ENCODE peak calls at places on chromosomes 7 and 10, in four cellular contexts. E, L, N and A are unnamed samples.

GRCh38 chr7:132211971-132212370 is 364.3 kb downstream of the PLXNA4 start:
- DNase-seq in E (no peak), L (no peak), N (no peak), A (no peak)

GRCh38 chr10:63554666-63555065 is 33.5 kb downstream of the REEP3 start:
- DNase-seq in E (peak), L (peak), N (peak), A (peak)

GRCh38 chr10:127300868-127301321 is 104.5 kb upstream of the INSYN2A start:
- DNase-seq in E (no peak), L (no peak), N (no peak), A (no peak)

GRCh38 chr7:16524332-16524731 is 2.3 kb upstream of the LRRC72 start:
- DNase-seq in E (no peak), L (peak), N (no peak), A (no peak)

GRCh38 chr10:96833220-96834001 is 1.3 kb downstream of the LCOR start:
- DNase-seq in E (peak), L (peak), N (peak), A (peak)

GRCh38 chr10:91944880-91945630 is 21.5 kb downstream of the BTAF1 start:
- DNase-seq in E (peak), L (peak), N (peak), A (peak)

GRCh38 chr10:116620423-116621400 is at the start of gene PNLIPRP2:
- DNase-seq in E (no peak), L (no peak), N (no peak), A (no peak)

GRCh38 chr10:79202188-79203013 is 133.6 kb downstream of the ZMIZ1 start:
- DNase-seq in E (peak), L (peak), N (peak), A (peak)

GRCh38 chr10:133307776-133308430 is 769 bp downstream of the TUBGCP2 start:
- DNase-seq in E (peak), L (peak), N (peak), A (peak)

GRCh38 chr10:129740532-129741279 is 223.4 kb downstream of the EBF3 start:
- DNase-seq in E (no peak), L (no peak), N (no peak), A (peak)

GRCh38 chr10:99523251-99523773 is 9.4 kb upstream of the NKX2-3 start:
- DNase-seq in E (no peak), L (no peak), N (no peak), A (no peak)

GRCh38 chr10:126090911-126091728 is 194.8 kb downstream of the FANK1 start:
- DNase-seq in E (peak), L (peak), N (peak), A (peak)

GRCh38 chr10:92696606-92697383 is 7.0 kb downstream of the HHEX start:
- DNase-seq in E (no peak), L (no peak), N (peak), A (no peak)

GRCh38 chr10:80104066-80104926 is 25.8 kb downstream of the TMEM254 start:
- DNase-seq in E (peak), L (no peak), N (peak), A (peak)

GRCh38 chr7:95139922-95140321 is 184.4 kb downstream of the PON1 start:
- DNase-seq in E (no peak), L (no peak), N (no peak), A (no peak)

GRCh38 chr10:98446121-98446655 is 547 bp downstream of the HPS1 start:
- DNase-seq in E (peak), L (peak), N (peak), A (peak)

GRCh38 chr10:514137-514671 is 175.3 kb downstream of the DIP2C start:
- DNase-seq in E (no peak), L (no peak), N (no peak), A (no peak)

GRCh38 chr7:133135451-133135850 is 53.6 kb upstream of the CHCHD3 start:
- DNase-seq in E (no peak), L (peak), N (peak), A (no peak)

GRCh38 chr10:4429538-4429937 is 396.5 kb upstream of the AKR1E2 start:
- DNase-seq in E (no peak), L (no peak), N (no peak), A (peak)

GRCh38 chr7:23491502-23491901 is 21.2 kb upstream of the IGF2BP3 start:
- DNase-seq in E (no peak), L (no peak), N (no peak), A (no peak)

GRCh38 chr10:71059059-71059818 is 153.1 kb upstream of the UNC5B start:
- DNase-seq in E (no peak), L (no peak), N (no peak), A (no peak)

GRCh38 chr10:60517805-60518204 is 128.1 kb upstream of the ANK3 start:
- DNase-seq in E (no peak), L (peak), N (no peak), A (no peak)

GRCh38 chr7:3880221-3880935 is 579.3 kb downstream of the SDK1 start:
- DNase-seq in E (no peak), L (no peak), N (no peak), A (no peak)

GRCh38 chr10:33546031-33546430 is 211.6 kb upstream of the NRP1 start:
- DNase-seq in E (no peak), L (no peak), N (no peak), A (no peak)

GRCh38 chr10:94571528-94571927 is 25.9 kb downstream of the HELLS start:
- DNase-seq in E (no peak), L (peak), N (peak), A (no peak)

GRCh38 chr7:146554568-146554967 is 438.0 kb downstream of the CNTNAP2 start:
- DNase-seq in E (no peak), L (no peak), N (no peak), A (no peak)